ENCODE peak calls at places on chromosome 14, in five cellular contexts. W is Peyer's patch, E is HCT116, L is suprapubic skin, R is gastrocnemius medialis. Y is an unnamed sample. For H3K4me1, the result is how much of the 10 kb centered on the place peaks cover.

GRCh38 chr14:33950320-33951182 is at the start of gene EGLN3:
- DNase-seq in E (peak), L (peak), W (peak), R (peak), Y (peak)

GRCh38 chr14:77105118-77105517 is 7.1 kb downstream of the CIPC start:
- DNase-seq in R (peak), E (no peak), L (no peak), W (no peak), Y (no peak)

GRCh38 chr14:34029921-34030334 is 79.1 kb upstream of the EGLN3 start:
- DNase-seq in L (no peak), E (no peak), R (peak), W (no peak), Y (peak)

GRCh38 chr14:55927059-55927458 is 191.2 kb upstream of the PELI2 start:
- DNase-seq in E (no peak), W (peak), L (no peak), R (no peak), Y (no peak)

GRCh38 chr14:99169776-99170356 is 102.1 kb downstream of the BCL11B start:
- DNase-seq in E (no peak), L (peak), R (no peak), W (peak), Y (no peak)

GRCh38 chr14:42174357-42174756 is 567.7 kb downstream of the LRFN5 start:
- DNase-seq in W (no peak), L (no peak), E (no peak), R (no peak), Y (no peak)

GRCh38 chr14:38207830-38208815 is at the start of gene SSTR1:
- DNase-seq in L (no peak), W (peak), E (no peak), R (no peak), Y (no peak)

GRCh38 chr14:102694530-102695171 is 82.6 kb upstream of the TRAF3 start:
- DNase-seq in E (peak), W (peak), R (peak), L (no peak), Y (peak)

GRCh38 chr14:65846469-65846868 is 433.9 kb downstream of the FUT8 start:
- DNase-seq in R (no peak), W (no peak), L (no peak), E (no peak), Y (no peak)

GRCh38 chr14:38233218-38233617 is 22.7 kb downstream of the CLEC14A start:
- DNase-seq in R (no peak), E (no peak), W (no peak), L (no peak), Y (no peak)

GRCh38 chr14:102675396-102675795 is 82.9 kb downstream of the RCOR1 start:
- DNase-seq in R (no peak), W (no peak), L (no peak), E (no peak), Y (no peak)

GRCh38 chr14:104267895-104268294 is 129.5 kb downstream of the KIF26A start:
- DNase-seq in W (peak), E (no peak), R (no peak), L (no peak), Y (no peak)

GRCh38 chr14:24394275-24394674 is 4.5 kb upstream of the NYNRIN start:
- DNase-seq in E (peak), L (no peak), R (no peak), W (no peak), Y (no peak)

GRCh38 chr14:91904483-91904882 is 37.1 kb upstream of the TC2N start:
- DNase-seq in W (no peak), E (no peak), R (no peak), L (no peak), Y (no peak)

GRCh38 chr14:76948213-76948947 is 80.1 kb downstream of the IRF2BPL start:
- DNase-seq in E (no peak), R (no peak), W (no peak), L (no peak), Y (no peak)

GRCh38 chr14:71466251-71466650 is 466.0 kb upstream of the RGS6 start:
- DNase-seq in W (no peak), E (no peak), R (no peak), L (no peak), Y (no peak)

GRCh38 chr14:95445161-95445560 is 71.3 kb downstream of the SYNE3 start:
- DNase-seq in W (no peak), R (no peak), E (no peak), L (no peak), Y (no peak)

GRCh38 chr14:63200767-63201166 is 3.5 kb upstream of the RHOJ start:
- DNase-seq in E (no peak), W (no peak), L (no peak), R (no peak), Y (no peak)

GRCh38 chr14:103436533-103436932 is 51.3 kb downstream of the MARK3 start:
- DNase-seq in E (no peak), W (no peak), R (no peak), L (no peak), Y (no peak)

GRCh38 chr14:79437951-79438350 is 773.4 kb downstream of the DIO2 start:
- DNase-seq in R (no peak), W (no peak), E (no peak), L (no peak), Y (no peak)

GRCh38 chr14:20343855-20344205 is 395 bp downstream of the PARP2 start:
- DNase-seq in L (no peak), W (no peak), E (no peak), R (no peak), Y (no peak)

GRCh38 chr14:102949801-102950451 is 27.5 kb downstream of the AMN start:
- DNase-seq in W (no peak), E (no peak), L (no peak), R (no peak), Y (no peak)

GRCh38 chr14:52069617-52070431 is 965 bp upstream of the NID2 start:
- DNase-seq in W (no peak), R (no peak), E (no peak), L (no peak), Y (no peak)

GRCh38 chr14:71319646-71320045 is 412.4 kb downstream of the PCNX1 start:
- DNase-seq in W (no peak), E (no peak), L (no peak), R (no peak), Y (no peak)

GRCh38 chr14:94180655-94181271 is 6.6 kb downstream of the PPP4R4 start:
- DNase-seq in R (no peak), L (no peak), W (no peak), E (peak), Y (no peak)

GRCh38 chr14:95303107-95303506 is 16.6 kb downstream of the CLMN start:
- DNase-seq in R (no peak), L (no peak), E (no peak), W (no peak), Y (no peak)

DNA sequence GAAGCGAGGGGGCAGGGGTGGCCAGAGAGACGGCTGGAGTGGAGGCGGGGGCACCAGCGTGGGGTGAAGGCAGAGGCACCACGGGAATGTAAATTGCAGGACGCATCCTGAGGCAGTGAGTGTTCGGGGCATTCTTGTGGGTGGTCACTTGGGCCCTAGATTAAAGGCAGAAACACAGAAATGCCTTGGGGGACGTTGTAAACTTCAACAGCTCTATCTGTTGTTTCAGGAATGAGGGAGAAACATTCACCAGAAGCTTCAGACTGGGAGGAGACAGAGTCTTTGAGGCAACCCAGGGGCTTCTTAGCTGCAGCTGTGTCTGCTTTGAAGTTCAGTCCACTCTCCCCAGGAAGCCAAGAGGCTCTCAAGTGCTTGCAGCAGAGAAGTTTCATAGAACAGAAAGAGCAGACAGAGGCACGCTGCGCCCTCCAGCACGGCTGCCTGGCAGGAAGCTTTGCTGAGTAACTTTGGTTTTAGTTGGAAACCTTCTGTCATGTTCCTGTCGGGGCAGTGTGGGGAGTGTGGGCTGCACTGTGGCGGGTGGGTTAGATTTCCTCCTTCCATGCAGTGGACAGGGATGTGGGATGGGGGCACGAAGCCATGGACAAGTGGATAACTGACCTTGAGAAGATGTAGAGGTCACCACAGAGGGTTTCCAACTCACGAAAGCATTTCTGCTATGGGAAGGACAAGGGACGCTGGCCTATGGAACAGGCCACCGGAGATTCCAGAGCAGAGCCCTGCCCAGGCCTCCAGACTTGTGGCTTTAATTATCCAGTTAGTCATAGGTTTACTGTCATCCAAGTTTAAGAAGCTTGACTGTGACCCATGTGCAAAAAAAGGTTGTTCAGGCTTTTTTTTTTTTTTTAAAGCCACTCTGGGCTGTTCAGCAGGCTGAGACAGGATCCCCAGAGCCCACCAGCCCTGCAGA is 107.6 kb downstream of the ARF6 start:
- DNase-seq in E (peak), R (peak), L (peak), W (peak), Y (peak)
- TF ChIP-seq POLR2A in E (peak), R (peak), L (no peak), W (peak), Y (no peak)

GRCh38 chr14:90193925-90194324 is 62.4 kb upstream of the PSMC1 start:
- DNase-seq in L (no peak), R (no peak), W (no peak), E (peak), Y (no peak)
- TF ChIP-seq CTCF in L (no peak), R (no peak), W (no peak), E (peak), Y (no peak)

GRCh38 chr14:69048456-69048855 is 69.4 kb upstream of the ACTN1 start:
- DNase-seq in L (no peak), E (no peak), R (no peak), W (peak), Y (no peak)
- H3K4me1 ChIP-seq in L (half or more), E (under half), R (half or more), W (under half), Y (under half)

GRCh38 chr14:100240725-100241032 is 1.7 kb downstream of the YY1 start:
- DNase-seq in E (no peak), L (no peak), R (no peak), W (no peak), Y (no peak)

GRCh38 chr14:100241279-100241678 is 2.3 kb downstream of the YY1 start:
- DNase-seq in E (no peak), R (no peak), W (no peak), L (no peak), Y (no peak)

GRCh38 chr14:100238419-100239199 is at the start of gene YY1:
- DNase-seq in E (peak), R (peak), W (peak), L (peak), Y (peak)

GRCh38 chr14:100239200-100239839 is 376 bp downstream of the YY1 start:
- DNase-seq in E (no peak), W (peak), L (peak), R (peak), Y (peak)

GRCh38 chr14:100239840-100240724 is 1.1 kb downstream of the YY1 start:
- DNase-seq in R (peak), W (peak), E (peak), L (peak), Y (peak)
- TF ChIP-seq POLR2A in R (peak), W (peak), E (no peak), L (no peak), Y (no peak)

DNA sequence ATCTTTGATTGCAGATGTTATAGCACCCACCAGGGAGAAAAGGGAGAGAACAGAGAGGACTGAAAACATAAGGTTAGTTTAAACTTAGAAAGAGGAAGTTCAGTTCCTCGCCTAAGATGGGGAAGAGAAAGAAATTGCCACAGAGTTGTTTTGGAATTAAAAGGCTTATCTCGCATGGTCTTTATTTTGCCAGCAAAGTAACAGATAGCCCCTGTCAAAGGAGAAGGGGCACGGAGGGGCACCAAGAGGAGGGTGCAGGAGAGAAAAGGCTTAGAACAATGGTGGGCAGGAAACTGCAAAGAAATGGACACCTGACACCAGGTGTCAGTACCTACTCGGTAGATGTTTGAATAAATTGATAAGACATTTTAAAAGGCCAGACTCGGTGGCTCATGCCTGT is 17.8 kb upstream of the OXA1L start:
- DNase-seq in W (no peak), R (no peak), E (no peak), L (no peak), Y (no peak)
- TF ChIP-seq CTCF in W (no peak), R (no peak), E (no peak), L (no peak), Y (no peak)

DNA sequence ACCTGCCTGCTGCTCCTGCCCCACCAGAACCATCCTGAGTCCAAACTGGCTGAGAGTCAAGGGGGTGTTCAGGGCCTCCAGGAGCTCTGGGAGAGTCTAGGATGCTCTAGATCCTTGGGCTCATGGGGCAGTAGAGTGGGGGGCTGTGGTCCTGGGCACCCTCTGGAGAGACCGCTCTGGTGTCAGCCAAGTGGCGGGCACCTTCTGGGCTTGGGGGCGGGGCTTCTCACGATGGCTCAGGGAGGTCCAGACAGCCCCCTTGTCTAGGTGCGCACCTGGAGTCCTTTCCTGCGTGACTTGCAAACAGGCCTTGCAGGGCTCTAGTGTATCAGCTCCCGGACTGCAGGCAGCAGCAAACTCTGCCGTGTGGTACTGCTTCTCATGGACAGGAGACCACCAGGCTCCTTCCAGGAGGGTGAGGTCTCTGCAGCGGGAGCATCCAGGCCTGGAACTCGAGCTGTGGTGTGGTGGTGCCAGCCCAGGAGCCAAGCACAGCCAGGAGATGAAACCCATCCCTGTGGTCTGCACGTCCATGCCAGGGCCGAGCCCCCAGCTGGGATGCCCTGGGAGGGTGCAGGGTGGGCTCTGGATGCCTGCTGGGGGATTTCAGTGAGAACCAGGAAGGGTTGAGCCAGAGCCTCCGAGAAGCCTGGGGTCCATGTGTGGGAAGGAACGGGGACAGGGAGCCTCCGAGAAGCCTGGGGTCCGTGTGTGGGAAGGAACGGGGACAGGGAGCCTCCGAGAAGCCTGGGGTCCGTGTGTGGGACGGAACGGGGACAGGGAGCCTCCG is 15.1 kb downstream of the PACS2 start:
- DNase-seq in E (no peak), W (no peak), L (no peak), R (no peak), Y (no peak)
- H3K4me1 ChIP-seq in E (under half), W (under half), L (under half), R (half or more), Y (under half)

DNA sequence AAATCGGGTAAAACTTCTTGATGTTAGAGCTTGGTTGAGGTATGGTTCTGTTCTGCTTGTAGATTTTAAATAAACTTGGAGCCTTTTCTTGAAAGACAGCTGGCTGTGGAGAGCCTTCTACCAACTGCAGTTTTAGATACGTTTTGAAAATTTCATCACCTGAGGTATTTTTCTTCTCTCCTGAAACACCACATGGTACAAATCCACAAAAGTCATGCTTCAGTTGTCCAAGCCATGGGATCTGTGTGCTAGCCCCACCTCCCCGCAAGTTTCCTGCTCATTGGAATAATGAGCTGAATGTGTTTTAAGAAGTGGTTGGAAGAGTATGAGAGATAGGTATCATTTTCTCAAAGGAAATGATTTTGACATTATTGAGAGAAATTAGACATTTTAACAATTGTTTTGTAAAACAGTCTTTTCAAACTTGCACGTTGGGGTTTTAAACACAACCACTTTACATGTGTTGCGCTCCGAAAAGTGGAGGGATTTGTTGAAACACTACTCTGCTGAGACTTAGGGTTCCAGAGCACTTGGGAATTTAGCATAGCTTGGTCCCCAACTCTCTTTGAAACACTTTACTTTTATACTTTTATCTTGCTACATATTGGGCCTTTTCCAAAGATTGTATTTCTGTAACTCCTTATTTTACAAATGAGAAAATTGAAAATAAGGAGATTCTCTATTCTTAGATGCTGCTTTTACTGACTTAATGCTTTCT is 1.5 kb downstream of the PPM1A start:
- DNase-seq in W (no peak), R (peak), E (peak), L (no peak), Y (no peak)
- TF ChIP-seq POLR2A in W (no peak), R (peak), E (no peak), L (no peak), Y (no peak)

GRCh38 chr14:96582995-96583394 is 80.8 kb downstream of the PAPOLA start:
- DNase-seq in L (no peak), E (no peak), R (no peak), W (no peak), Y (no peak)

GRCh38 chr14:96584907-96585671 is 82.9 kb downstream of the PAPOLA start:
- DNase-seq in L (peak), E (no peak), W (no peak), R (no peak), Y (no peak)

GRCh38 chr14:96583605-96584041 is 81.4 kb downstream of the PAPOLA start:
- DNase-seq in R (no peak), W (no peak), L (peak), E (no peak), Y (no peak)

GRCh38 chr14:96585672-96586013 is 83.5 kb downstream of the PAPOLA start:
- DNase-seq in W (no peak), E (no peak), L (no peak), R (no peak), Y (no peak)

DNA sequence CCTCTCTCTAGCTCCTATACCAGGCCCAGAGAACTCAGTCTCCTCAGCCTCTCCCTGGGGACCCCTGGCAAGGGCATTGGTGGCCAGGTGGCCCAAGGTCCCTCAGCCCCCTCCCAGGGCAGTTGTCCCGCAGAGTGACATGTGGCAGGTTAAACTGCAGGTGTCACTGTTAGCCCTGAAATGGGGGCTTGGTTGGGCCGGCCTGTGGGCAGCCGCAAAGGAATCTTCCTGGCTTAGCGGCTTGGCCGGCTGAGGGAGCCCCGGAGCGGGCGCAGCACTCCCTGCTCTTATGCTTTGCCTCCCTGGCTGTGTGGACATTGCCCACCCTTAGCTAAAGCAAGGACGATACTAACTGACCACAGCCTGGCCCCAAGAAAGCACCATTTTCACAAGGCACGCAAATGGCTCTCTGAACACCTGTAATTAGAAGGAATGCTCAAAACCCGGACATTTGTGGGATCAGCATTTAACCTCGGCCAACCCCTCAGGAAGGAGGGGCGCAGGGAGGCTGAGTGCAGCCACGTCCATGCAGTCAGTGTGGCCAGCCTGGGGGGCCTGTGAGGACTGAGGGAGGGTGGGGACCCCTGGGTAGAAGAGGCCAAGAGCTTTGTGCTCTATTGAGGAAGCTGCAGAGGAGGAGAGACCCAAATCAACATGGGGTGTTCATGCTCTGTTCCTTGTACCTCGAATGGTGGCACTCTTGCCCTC is 82.2 kb downstream of the PAPOLA start:
- DNase-seq in L (peak), W (no peak), E (peak), R (no peak), Y (no peak)
- TF ChIP-seq CTCF in L (peak), W (no peak), E (peak), R (no peak), Y (no peak)

Y was measured in tibial nerve.